ENCODE peak calls at places on chromosomes 4 and X, in nine cellular contexts. L is left cardiac atrium; U is midbrain; E is suprapubic skin; R is NCI-H1694; M is pulmonary artery endothelial cell; H is SK-N-SH; J is activated T-helper 9 cell treated with anti-CD3 and anti-CD28 coated beads, Interleukin-2, amount 50 U/mL, for 16 hours; W is pons. Z is an unnamed sample.

GRCh38 chr4:38068107-38068506 is 107.9 kb downstream of the PTTG2 start:
- DNase-seq in W (no peak), L (no peak), H (no peak), U (no peak), E (no peak), R (no peak), J (no peak), M (no peak), Z (no peak)

GRCh38 chrX:12700745-12701144 is 90.5 kb upstream of the PRPS2 start:
- DNase-seq in W (no peak), U (no peak), J (no peak), H (no peak), R (no peak), L (no peak), M (no peak), E (no peak), Z (no peak)

GRCh38 chrX:68503830-68504229 is 5.0 kb downstream of the YIPF6 start:
- DNase-seq in E (no peak), R (no peak), L (no peak), U (no peak), H (no peak), W (no peak), M (no peak), J (no peak), Z (no peak)

GRCh38 chr4:119498520-119498919 is 130.1 kb downstream of the PDE5A start:
- DNase-seq in J (no peak), E (no peak), R (no peak), M (no peak), U (peak; percentile 36), W (peak; percentile 73), L (peak; percentile 25), H (no peak), Z (no peak)

GRCh38 chrX:29090811-29091210 is 503.6 kb downstream of the IL1RAPL1 start:
- DNase-seq in E (no peak), J (no peak), H (no peak), U (peak; percentile 53), R (no peak), L (no peak), M (no peak), W (peak; percentile 83), Z (no peak)

GRCh38 chrX:11967986-11968385 is 170.3 kb upstream of the FRMPD4 start:
- DNase-seq in L (no peak), E (no peak), J (no peak), M (no peak), U (no peak), W (no peak), H (no peak), R (no peak), Z (no peak)

GRCh38 chrX:70455366-70456202 is 10.9 kb downstream of the DLG3 start:
- DNase-seq in M (no peak), U (no peak), R (no peak), L (no peak), J (no peak), H (peak; percentile 38), W (no peak), E (no peak), Z (no peak)

GRCh38 chr4:30614771-30615170 is 105.4 kb upstream of the PCDH7 start:
- DNase-seq in R (no peak), L (no peak), E (no peak), U (no peak), M (no peak), H (no peak), J (no peak), W (no peak), Z (no peak)

GRCh38 chr4:74038161-74039064 is at the start of gene CXCL3:
- DNase-seq in U (peak; percentile 19), E (peak; percentile 84), W (peak; percentile 12), J (no peak), R (no peak), L (peak; percentile 90), M (peak; percentile 19), H (peak; percentile 36), Z (peak; percentile 79)

GRCh38 chrX:12488781-12489180 is 302.4 kb upstream of the PRPS2 start:
- DNase-seq in L (no peak), H (no peak), E (no peak), M (no peak), U (no peak), J (no peak), R (no peak), W (no peak), Z (no peak)

GRCh38 chrX:148574247-148574973 is 74.0 kb downstream of the AFF2 start:
- DNase-seq in R (no peak), J (no peak), M (no peak), U (no peak), H (no peak), W (no peak), E (no peak), L (no peak), Z (no peak)

GRCh38 chr4:169902658-169903345 is 123.4 kb downstream of the MFAP3L start:
- DNase-seq in W (peak; percentile 48), J (no peak), R (no peak), U (peak; percentile 18), M (no peak), E (no peak), H (no peak), L (no peak), Z (no peak)

GRCh38 chr4:41366911-41367517 is 110.3 kb downstream of the UCHL1 start:
- DNase-seq in E (no peak), L (no peak), J (no peak), U (no peak), W (peak; percentile 5), M (no peak), R (no peak), H (no peak), Z (no peak)

GRCh38 chr4:185740471-185740873 is 71.5 kb downstream of the SORBS2 start:
- DNase-seq in H (no peak), J (no peak), M (no peak), W (no peak), U (no peak), L (no peak), E (no peak), R (no peak), Z (no peak)

GRCh38 chr4:36042122-36042970 is 202.0 kb downstream of the ARAP2 start:
- DNase-seq in H (no peak), M (no peak), R (no peak), J (no peak), U (no peak), W (no peak), L (no peak), E (no peak), Z (no peak)

GRCh38 chr4:7810792-7811535 is 128.7 kb downstream of the AFAP1 start:
- DNase-seq in J (no peak), E (no peak), R (no peak), U (no peak), L (peak; percentile 63), H (no peak), W (no peak), M (no peak), Z (no peak)

GRCh38 chr4:114598191-114599121 is at the start of gene UGT8:
- DNase-seq in E (no peak), L (peak; percentile 26), M (no peak), R (peak; percentile 21), H (peak; percentile 77), J (peak; percentile 8), W (peak; percentile 86), U (peak; percentile 78), Z (peak; percentile 72)

GRCh38 chr4:3677671-3678070 is 88.5 kb upstream of the ADRA2C start:
- DNase-seq in U (no peak), H (no peak), E (peak; percentile 40), L (no peak), R (no peak), M (no peak), J (no peak), W (no peak), Z (no peak)

GRCh38 chr4:113146876-113147358 is 97.5 kb downstream of the ANK2 start:
- DNase-seq in M (no peak), U (no peak), L (peak; percentile 29), H (no peak), R (no peak), J (no peak), E (no peak), W (no peak), Z (no peak)

GRCh38 chr4:116788723-116789122 is 296.7 kb downstream of the TRAM1L1 start:
- DNase-seq in R (no peak), E (no peak), J (no peak), L (no peak), W (no peak), H (no peak), M (no peak), U (no peak), Z (no peak)

GRCh38 chr4:12041828-12042227 is 613.1 kb upstream of the HS3ST1 start:
- DNase-seq in L (no peak), U (no peak), H (no peak), J (no peak), E (no peak), R (no peak), W (peak; percentile 24), M (no peak), Z (no peak)

GRCh38 chr4:38802561-38803355 is 1.8 kb downstream of the TLR1 start:
- DNase-seq in R (no peak), E (no peak), U (no peak), L (no peak), M (no peak), W (no peak), J (no peak), H (no peak), Z (no peak)

GRCh38 chr4:187227907-187228699 is 504.4 kb upstream of the FAT1 start:
- DNase-seq in U (no peak), H (no peak), R (no peak), M (no peak), W (no peak), E (no peak), J (no peak), L (no peak), Z (no peak)

GRCh38 chr4:166422475-166422874 is 549.4 kb downstream of the TLL1 start:
- DNase-seq in J (no peak), R (no peak), E (no peak), U (no peak), H (no peak), W (no peak), L (no peak), M (no peak), Z (no peak)

GRCh38 chrX:129545408-129545807 is 5.3 kb downstream of the OCRL start:
- DNase-seq in W (no peak), J (no peak), L (no peak), U (no peak), R (no peak), M (no peak), E (no peak), H (no peak), Z (no peak)

GRCh38 chr4:14180983-14181601 is 553.6 kb upstream of the BOD1L1 start:
- DNase-seq in L (no peak), M (peak; percentile 41), U (no peak), R (no peak), E (no peak), W (no peak), J (no peak), H (no peak), Z (no peak)